ENCODE peak calls at places on chromosomes 4 and X, in ten cellular contexts. H is astrocyte of the cerebellum; L is NCI-H1092; S is CD4-positive, CD25-positive, alpha-beta regulatory T cell; C is neural crest cell; R is MG63; T is pancreas; X is naive thymus-derived CD8-positive, alpha-beta T cell; F is glutamatergic neuron; A is anterior cingulate cortex. Z is an unnamed sample.

GRCh38 chr4:159003420-159004253 is 99.2 kb upstream of the RAPGEF2 start:
- DNase-seq in H (peak), L (peak), S (no peak), C (no peak), R (no peak), T (no peak), X (no peak), F (no peak), A (no peak), Z (no peak)

GRCh38 chrX:68693481-68694410 is 46.3 kb downstream of the STARD8 start:
- DNase-seq in H (peak), L (peak), S (no peak), C (peak), R (peak), T (peak), X (no peak), F (peak), A (peak), Z (peak)

GRCh38 chr4:87330761-87331160 is 8.1 kb upstream of the HSD17B13 start:
- DNase-seq in H (no peak), L (no peak), S (no peak), C (no peak), R (no peak), T (no peak), X (no peak), F (no peak), A (no peak), Z (no peak)

GRCh38 chrX:139931646-139932076 is 1.2 kb downstream of the ATP11C start:
- DNase-seq in H (no peak), L (no peak), S (no peak), C (peak), R (no peak), T (no peak), X (no peak), F (no peak), A (no peak), Z (no peak)

GRCh38 chr4:25702848-25703247 is 47.2 kb downstream of the SLC34A2 start:
- DNase-seq in H (peak), L (peak), S (no peak), C (no peak), R (peak), T (no peak), X (no peak), F (no peak), A (peak), Z (no peak)

GRCh38 chr4:74030285-74030684 is 8.2 kb downstream of the CXCL3 start:
- DNase-seq in H (no peak), L (no peak), S (no peak), C (no peak), R (no peak), T (no peak), X (no peak), F (no peak), A (no peak), Z (no peak)

GRCh38 chr4:111664546-111664945 is 480.7 kb upstream of the FAM241A start:
- DNase-seq in H (no peak), L (no peak), S (no peak), C (no peak), R (no peak), T (no peak), X (no peak), F (no peak), A (no peak), Z (no peak)

GRCh38 chrX:840556-840955 is 210.0 kb downstream of the SHOX start:
- DNase-seq in H (no peak), L (no peak), S (no peak), C (no peak), R (no peak), T (no peak), X (no peak), F (no peak), A (no peak), Z (no peak)